ENCODE peak calls at places on chromosomes 5 and 9, in eight cellular contexts. P is RKO, R is EL, Z is Calu3, T is aorta, V is iris pigment epithelial cell, C is ovary, D is astrocyte of the spinal cord. Y is an unnamed sample.

GRCh38 chr9:31034311-31034710 is 1350.1 kb upstream of the ACO1 start:
- DNase-seq in D (no peak), C (no peak), T (no peak), V (peak), Z (no peak), R (no peak), P (no peak), Y (no peak)

GRCh38 chr5:45334939-45335338 is 361.2 kb downstream of the HCN1 start:
- DNase-seq in P (no peak), Z (no peak), R (no peak), T (no peak), C (no peak), D (no peak), V (no peak), Y (no peak)

GRCh38 chr9:130701059-130702022 is 7.8 kb downstream of the EXOSC2 start:
- DNase-seq in T (peak), C (peak), Z (peak), D (peak), V (peak), P (peak), R (peak), Y (peak)

GRCh38 chr9:126984969-126985368 is 70.4 kb downstream of the RALGPS1 start:
- DNase-seq in Z (peak), P (no peak), C (no peak), V (no peak), R (no peak), D (no peak), T (no peak), Y (no peak)

GRCh38 chr5:64635056-64635686 is 55.1 kb upstream of the SHISAL2B start:
- DNase-seq in D (peak), V (peak), P (peak), R (peak), T (no peak), C (no peak), Z (no peak), Y (peak)

GRCh38 chr9:80437825-80438224 is 866.1 kb downstream of the TLE4 start:
- DNase-seq in R (no peak), V (no peak), Z (no peak), C (no peak), T (no peak), D (no peak), P (no peak), Y (no peak)

GRCh38 chr5:141508808-141509611 is 20.1 kb downstream of the PCDHGC5 start:
- DNase-seq in V (peak), R (peak), Z (no peak), P (peak), D (peak), T (peak), C (peak), Y (peak)

GRCh38 chr5:133527311-133527710 is 85.0 kb downstream of the FSTL4 start:
- DNase-seq in V (peak), C (no peak), D (no peak), Z (no peak), P (no peak), T (no peak), R (peak), Y (peak)

GRCh38 chr5:9572246-9572645 is 26.4 kb upstream of the SEMA5A start:
- DNase-seq in V (no peak), C (no peak), P (no peak), Z (no peak), R (no peak), T (no peak), D (no peak), Y (no peak)

GRCh38 chr5:172245046-172245445 is 38.5 kb downstream of the UBTD2 start:
- DNase-seq in V (no peak), Z (no peak), D (no peak), T (no peak), R (no peak), P (no peak), C (no peak), Y (no peak)

GRCh38 chr5:131879705-131880104 is 65.8 kb downstream of the MEIKIN start:
- DNase-seq in D (no peak), T (no peak), R (no peak), C (no peak), V (no peak), P (no peak), Z (no peak), Y (no peak)

GRCh38 chr5:98415663-98416062 is 357.8 kb upstream of the RGMB start:
- DNase-seq in Z (no peak), T (no peak), R (peak), C (no peak), P (no peak), D (no peak), V (no peak), Y (no peak)

GRCh38 chr9:127132375-127132774 is 9.9 kb upstream of the ANGPTL2 start:
- DNase-seq in D (no peak), P (no peak), R (no peak), V (no peak), C (peak), Z (no peak), T (no peak), Y (no peak)

GRCh38 chr5:43041131-43041668 is 1.1 kb upstream of the ANXA2R start:
- DNase-seq in P (no peak), V (peak), C (no peak), D (no peak), T (peak), R (no peak), Z (no peak), Y (no peak)

GRCh38 chr5:54764691-54765090 is 220.7 kb downstream of the ESM1 start:
- DNase-seq in P (no peak), R (peak), D (no peak), Z (no peak), C (no peak), V (no peak), T (no peak), Y (no peak)

GRCh38 chr5:37571974-37572373 is 192.9 kb downstream of the WDR70 start:
- DNase-seq in Z (no peak), R (no peak), V (no peak), P (no peak), T (no peak), C (no peak), D (no peak), Y (no peak)

Y was measured in fibroblast of villous mesenchyme.